ENCODE peak calls at places on chromosome 12, in ten cellular contexts. U, F, C, D, K, Q, A, X, V and O are unnamed samples.

GRCh38 chr12:124745891-124746570 is 117.6 kb downstream of the SCARB1 start:
- DNase-seq in U (no peak), F (peak; percentile 88), C (peak; percentile 81), D (peak; percentile 87), K (peak; percentile 94), Q (peak; percentile 93), A (peak; percentile 95), X (peak; percentile 96), V (peak; percentile 92), O (peak; percentile 86)

GRCh38 chr12:97960225-97960624 is 497.6 kb downstream of the RMST start:
- DNase-seq in U (no peak), F (no peak), C (no peak), D (no peak), K (no peak), Q (no peak), A (no peak), X (no peak), V (no peak), O (no peak)

GRCh38 chr12:53938276-53939140 is at the start of gene HOXC13:
- DNase-seq in U (no peak), F (no peak), C (no peak), D (peak; percentile 55), K (peak; percentile 72), Q (no peak), A (no peak), X (peak; percentile 93), V (no peak), O (peak; percentile 94)

GRCh38 chr12:52307836-52308806 is 13.1 kb downstream of the KRT83 start:
- DNase-seq in U (no peak), F (peak; percentile 60), C (peak; percentile 11), D (peak; percentile 82), K (peak; percentile 78), Q (peak; percentile 67), A (peak; percentile 35), X (no peak), V (peak; percentile 56), O (peak; percentile 75)

GRCh38 chr12:95788637-95789036 is 1.9 kb downstream of the NTN4 start:
- DNase-seq in U (no peak), F (no peak), C (peak; percentile 68), D (no peak), K (no peak), Q (no peak), A (no peak), X (no peak), V (no peak), O (no peak)

GRCh38 chr12:109287811-109288469 is 21.1 kb downstream of the FOXN4 start:
- DNase-seq in U (no peak), F (no peak), C (no peak), D (no peak), K (peak; percentile 10), Q (no peak), A (no peak), X (no peak), V (no peak), O (no peak)

GRCh38 chr12:64080319-64081008 is 141.6 kb downstream of the KICS2 start:
- DNase-seq in U (no peak), F (no peak), C (peak; percentile 74), D (no peak), K (no peak), Q (peak; percentile 36), A (no peak), X (no peak), V (no peak), O (peak; percentile 38)

GRCh38 chr12:117680311-117680710 is 288.5 kb downstream of the KSR2 start:
- DNase-seq in U (no peak), F (no peak), C (no peak), D (no peak), K (no peak), Q (no peak), A (no peak), X (no peak), V (no peak), O (no peak)

GRCh38 chr12:76206677-76207072 is 122.2 kb upstream of the NAP1L1 start:
- DNase-seq in U (no peak), F (no peak), C (no peak), D (no peak), K (no peak), Q (no peak), A (no peak), X (no peak), V (no peak), O (no peak)

GRCh38 chr12:131370791-131371579 is 339.9 kb upstream of the SFSWAP start:
- DNase-seq in U (no peak), F (no peak), C (no peak), D (no peak), K (no peak), Q (no peak), A (no peak), X (peak; percentile 66), V (no peak), O (no peak)

GRCh38 chr12:114013601-114014345 is 47.6 kb upstream of the RBM19 start:
- DNase-seq in U (no peak), F (no peak), C (peak; percentile 37), D (peak; percentile 85), K (no peak), Q (no peak), A (no peak), X (no peak), V (no peak), O (no peak)

GRCh38 chr12:754238-754816 is 1.9 kb downstream of the WNK1 start:
- DNase-seq in U (no peak), F (no peak), C (no peak), D (peak; percentile 11), K (no peak), Q (no peak), A (no peak), X (no peak), V (no peak), O (peak; percentile 45)

GRCh38 chr12:109165599-109165998 is 49.2 kb downstream of the ACACB start:
- DNase-seq in U (no peak), F (no peak), C (peak; percentile 75), D (no peak), K (no peak), Q (no peak), A (no peak), X (no peak), V (no peak), O (no peak)

GRCh38 chr12:110689601-110690430 is 901 bp upstream of the HVCN1 start:
- DNase-seq in U (peak; percentile 29), F (no peak), C (no peak), D (no peak), K (peak; percentile 40), Q (peak; percentile 39), A (peak; percentile 54), X (no peak), V (peak; percentile 51), O (peak; percentile 27)

GRCh38 chr12:104204690-104205480 is 10.7 kb upstream of the TXNRD1 start:
- DNase-seq in U (no peak), F (no peak), C (no peak), D (no peak), K (no peak), Q (no peak), A (no peak), X (no peak), V (no peak), O (no peak)

GRCh38 chr12:45703942-45704341 is 25.6 kb upstream of the ARID2 start:
- DNase-seq in U (no peak), F (no peak), C (peak; percentile 81), D (no peak), K (no peak), Q (no peak), A (no peak), X (no peak), V (no peak), O (no peak)

GRCh38 chr12:75542942-75543341 is 31.5 kb upstream of the KRR1 start:
- DNase-seq in U (no peak), F (no peak), C (peak; percentile 71), D (no peak), K (no peak), Q (no peak), A (no peak), X (no peak), V (no peak), O (no peak)

GRCh38 chr12:105445261-105446015 is 114.9 kb downstream of the C12orf75 start:
- DNase-seq in U (no peak), F (no peak), C (peak; percentile 31), D (peak; percentile 23), K (no peak), Q (no peak), A (no peak), X (no peak), V (no peak), O (no peak)
- H3K27ac ChIP-seq in U (no peak overlapping the region), F (no peak overlapping the region), C (no peak overlapping the region), D (peak overlapping the region; percentile 0), K (peak overlapping the region; percentile 28), Q (no peak overlapping the region), A (peak overlapping the region; percentile 67), X (no peak overlapping the region), V (no peak overlapping the region), O (peak overlapping the region; percentile 43)

DNA sequence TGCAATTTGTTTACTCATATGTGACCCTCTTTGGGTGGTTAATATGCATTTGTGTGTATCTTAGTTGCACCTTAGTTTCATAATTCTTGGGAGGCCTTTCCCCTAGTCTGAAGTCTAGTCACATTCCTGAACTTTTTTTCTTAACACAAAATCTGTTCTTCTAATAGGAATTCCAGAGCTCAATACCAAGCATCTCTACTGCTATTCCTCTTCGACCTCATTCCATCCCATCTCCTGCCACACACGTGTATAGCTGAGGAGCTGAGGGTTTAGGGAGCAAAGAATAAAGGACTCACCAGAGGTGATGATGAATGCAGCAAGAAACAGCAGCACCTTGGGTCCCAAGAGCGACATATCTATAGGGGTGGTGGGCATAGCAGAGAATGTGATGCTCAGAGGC is 875 bp downstream of the MFAP5 start:
- DNase-seq in U (no peak), F (no peak), C (no peak), D (no peak), K (no peak), Q (no peak), A (no peak), X (no peak), V (no peak), O (no peak)
- H3K27ac ChIP-seq in U (no peak overlapping the region), F (no peak overlapping the region), C (no peak overlapping the region), D (no peak overlapping the region), K (no peak overlapping the region), Q (no peak overlapping the region), A (peak overlapping the region; percentile 68), X (peak overlapping the region; percentile 75), V (peak overlapping the region; percentile 72), O (no peak overlapping the region)

GRCh38 chr12:120514002-120514401 is 15.0 kb downstream of the COQ5 start:
- DNase-seq in U (no peak), F (no peak), C (no peak), D (no peak), K (no peak), Q (no peak), A (no peak), X (no peak), V (no peak), O (no peak)

DNA sequence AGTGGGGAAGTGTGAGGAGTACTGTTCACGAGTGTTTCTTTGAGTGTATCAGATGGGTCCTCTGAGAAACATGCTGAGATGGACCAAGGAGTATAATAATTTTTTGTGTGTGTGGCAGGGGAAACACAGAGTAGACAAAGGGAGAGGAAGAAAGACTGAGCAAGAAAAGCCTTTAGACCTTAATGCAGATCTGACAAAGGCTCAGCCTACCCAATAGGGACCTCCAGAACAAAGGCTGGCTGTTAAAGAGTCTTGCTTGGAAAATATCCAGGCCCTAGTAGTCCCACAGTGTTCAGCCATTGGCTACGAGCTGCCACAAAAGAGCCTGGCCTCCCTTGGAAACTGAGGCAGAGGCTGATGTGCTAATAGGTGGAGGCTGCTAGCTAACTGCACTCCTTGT is 13.5 kb downstream of the COQ5 start:
- DNase-seq in U (no peak), F (no peak), C (no peak), D (no peak), K (no peak), Q (no peak), A (no peak), X (no peak), V (no peak), O (no peak)
- H3K27ac ChIP-seq in U (no peak overlapping the region), F (no peak overlapping the region), C (no peak overlapping the region), D (no peak overlapping the region), K (no peak overlapping the region), Q (no peak overlapping the region), A (no peak overlapping the region), X (no peak overlapping the region), V (no peak overlapping the region), O (no peak overlapping the region)

GRCh38 chr12:65432606-65433005 is 154.1 kb downstream of the MSRB3 start:
- DNase-seq in U (no peak), F (no peak), C (no peak), D (no peak), K (no peak), Q (no peak), A (no peak), X (no peak), V (no peak), O (no peak)
- H3K27ac ChIP-seq in U (no peak overlapping the region), F (no peak overlapping the region), C (no peak overlapping the region), D (no peak overlapping the region), K (no peak overlapping the region), Q (no peak overlapping the region), A (no peak overlapping the region), X (no peak overlapping the region), V (no peak overlapping the region), O (no peak overlapping the region)